ENCODE peak calls at places on chromosomes 1 and 21, in four cellular contexts. A, S, Y and B are unnamed samples.

GRCh38 chr1:158028956-158029355 is 35.5 kb downstream of the KIRREL1 start:
- DNase-seq in Y (peak; percentile 57), S (no peak), A (no peak), B (no peak)

GRCh38 chr1:145983959-145984830 is 12.2 kb downstream of the TXNIP start:
- DNase-seq in S (no peak), A (no peak), Y (no peak), B (no peak)

GRCh38 chr1:151832318-151832984 is 849 bp upstream of the RORC start:
- DNase-seq in Y (peak; percentile 34), A (no peak), S (no peak), B (no peak)

GRCh38 chr21:38487906-38488639 is 10.2 kb downstream of the ERG start:
- DNase-seq in S (no peak), A (no peak), Y (no peak), B (no peak)

GRCh38 chr1:111110197-111110899 is 29.5 kb downstream of the DRAM2 start:
- DNase-seq in A (no peak), S (no peak), Y (no peak), B (no peak)

GRCh38 chr1:8763888-8764287 is 53.6 kb downstream of the RERE start:
- DNase-seq in A (no peak), S (peak; percentile 52), Y (no peak), B (peak; percentile 42)

GRCh38 chr1:198729195-198729863 is 90.5 kb downstream of the PTPRC start:
- DNase-seq in A (no peak), Y (no peak), S (no peak), B (no peak)

GRCh38 chr21:21722736-21723135 is 724.5 kb downstream of the NCAM2 start:
- DNase-seq in A (no peak), S (no peak), Y (no peak), B (no peak)

GRCh38 chr21:36076878-36077658 is 7.2 kb downstream of the CBR1 start:
- DNase-seq in A (no peak), Y (no peak), S (peak; percentile 32), B (no peak)

DNA sequence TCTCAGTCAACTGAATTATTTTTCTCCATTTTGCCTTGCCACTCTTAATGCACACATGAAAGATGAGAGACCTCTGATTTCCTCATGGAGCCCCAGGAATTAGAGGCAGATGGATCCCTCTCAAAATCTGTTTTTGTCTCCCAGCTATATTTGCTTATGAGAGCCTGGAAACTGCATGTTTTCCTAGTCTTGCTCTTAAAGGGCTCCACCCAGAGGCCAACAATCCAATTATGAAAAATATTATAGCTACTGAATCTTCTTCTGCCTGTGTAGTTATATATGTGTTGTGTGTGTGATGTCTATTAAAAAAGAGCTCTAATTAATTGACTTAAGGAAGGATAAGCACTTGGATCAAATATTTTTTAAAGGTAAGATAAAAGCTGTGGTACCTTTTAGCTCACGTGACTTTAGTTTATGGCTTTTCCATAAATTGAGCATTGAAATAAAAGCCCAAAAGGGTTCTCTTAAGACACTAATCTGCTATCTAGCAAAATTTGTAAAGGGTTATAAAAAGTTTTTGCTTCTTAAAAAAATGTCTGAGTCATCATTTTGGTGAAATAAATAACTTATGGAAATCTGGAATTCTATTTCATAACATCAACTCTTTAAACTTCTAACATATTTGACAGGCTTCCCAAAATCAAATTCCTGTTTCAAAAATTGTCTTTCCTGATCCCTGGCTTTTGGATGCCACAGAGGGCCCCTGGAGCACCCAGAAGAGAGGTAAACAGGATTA is 31.2 kb upstream of the TSPEAR start:
- DNase-seq in S (no peak), Y (no peak), A (no peak), B (no peak)
- TF ChIP-seq CTCF in S (no peak), Y (peak; percentile 48), A (peak; percentile 30), B (peak; percentile 25)

DNA sequence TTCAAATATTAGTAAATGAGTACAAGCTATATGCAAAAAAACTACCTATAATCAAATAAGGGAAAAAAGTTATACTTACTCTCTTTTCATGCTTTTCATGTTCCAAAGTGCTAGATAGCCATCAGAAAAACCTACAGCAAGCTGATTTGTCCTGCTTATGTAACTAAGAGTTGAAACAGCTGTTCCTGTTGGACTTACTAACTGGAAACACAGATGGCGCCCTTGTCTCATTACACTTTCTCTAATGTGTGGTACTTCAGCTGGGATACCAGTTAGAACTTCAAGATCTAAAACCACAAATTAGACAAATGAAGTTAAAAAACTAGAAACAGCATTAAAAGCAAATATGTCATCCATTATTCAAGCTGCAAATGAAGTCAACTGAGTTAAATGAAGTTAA is 24.3 kb downstream of the AHCTF1 start:
- DNase-seq in Y (no peak), A (peak; percentile 34), S (no peak), B (no peak)
- TF ChIP-seq CTCF in Y (peak; percentile 51), A (peak; percentile 53), S (peak; percentile 23), B (peak; percentile 43)

GRCh38 chr1:23795676-23796465 is 4.7 kb downstream of the GALE start:
- DNase-seq in S (no peak), Y (no peak), A (no peak), B (no peak)

GRCh38 chr1:23799255-23799569 is 1.3 kb downstream of the GALE start:
- DNase-seq in S (no peak), A (no peak), Y (no peak), B (no peak)

GRCh38 chr1:23797478-23798448 is 2.8 kb downstream of the GALE start:
- DNase-seq in Y (no peak), S (no peak), A (no peak), B (no peak)

GRCh38 chr1:23798662-23799142 is 1.9 kb downstream of the GALE start:
- DNase-seq in Y (no peak), A (no peak), S (no peak), B (peak; percentile 28)

GRCh38 chr1:23796466-23797271 is 3.9 kb downstream of the GALE start:
- DNase-seq in Y (no peak), A (no peak), S (no peak), B (no peak)
- TF ChIP-seq CTCF in Y (no peak), A (no peak), S (no peak), B (no peak)

DNA sequence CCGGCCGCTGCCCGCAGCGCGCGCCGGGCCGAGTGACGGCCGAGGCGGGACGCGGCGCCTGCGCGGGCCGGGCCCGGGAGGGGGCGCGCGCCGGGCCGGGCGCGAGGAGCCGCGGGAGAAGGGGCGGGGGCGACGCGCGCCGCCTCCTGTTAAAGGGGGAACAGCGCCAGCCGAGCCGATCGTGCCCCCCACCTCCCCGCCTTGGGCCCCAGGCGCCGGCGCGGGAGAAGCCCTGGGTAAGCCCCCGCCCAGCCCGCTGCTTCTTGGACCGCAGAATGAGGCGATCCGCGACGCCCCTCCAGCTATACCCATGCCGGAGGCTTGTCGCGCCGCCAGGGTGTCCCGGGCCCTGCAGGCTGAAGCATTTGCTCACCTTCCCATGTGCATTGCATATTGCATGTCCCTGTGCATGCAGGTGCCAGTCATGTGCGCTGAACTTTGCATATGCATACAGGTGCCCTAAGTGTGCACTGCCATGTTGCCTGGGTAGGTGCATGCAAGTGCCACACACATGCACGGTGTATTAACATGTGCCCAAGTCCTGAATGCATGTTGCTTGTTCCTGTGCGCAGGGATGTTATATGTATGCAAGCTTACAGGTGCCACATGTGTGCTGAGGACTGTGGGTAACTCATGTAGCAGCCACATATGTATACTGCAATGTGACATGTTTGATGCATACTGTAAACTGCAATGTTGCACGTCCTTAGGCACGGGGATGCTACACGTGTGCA is at the start of gene ADGRB2:
- DNase-seq in A (no peak), S (peak; percentile 73), Y (no peak), B (peak; percentile 67)
- TF ChIP-seq CTCF in A (peak; percentile 9), S (no peak), Y (peak; percentile 50), B (peak; percentile 8)

DNA sequence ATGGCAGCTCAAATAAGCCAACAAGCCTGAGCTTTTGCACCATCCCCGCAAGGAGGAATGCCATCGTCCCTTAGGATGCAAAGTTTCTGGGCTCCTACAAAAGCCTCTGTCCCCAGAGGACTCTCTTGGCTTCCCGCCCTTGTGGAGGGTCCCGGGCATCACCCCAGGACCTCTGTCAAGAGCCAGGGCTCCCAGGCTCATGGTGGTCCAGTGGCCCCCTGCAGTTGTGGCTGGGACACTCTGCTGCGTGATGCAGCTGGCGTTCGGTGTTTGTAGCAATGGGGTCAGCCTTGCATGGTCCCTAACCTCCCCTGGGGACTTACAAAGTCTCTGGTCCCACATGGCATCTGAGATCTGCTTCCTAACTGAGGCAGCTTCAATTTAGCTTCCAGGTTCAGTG is 104.7 kb downstream of the RIPK4 start:
- DNase-seq in S (no peak), A (no peak), Y (no peak), B (no peak)
- TF ChIP-seq CTCF in S (no peak), A (no peak), Y (no peak), B (no peak)

GRCh38 chr1:24317081-24317480 is 2.1 kb upstream of the GRHL3 start:
- DNase-seq in Y (peak; percentile 95), S (no peak), A (no peak), B (no peak)

GRCh38 chr1:24318238-24318987 is 744 bp upstream of the GRHL3 start:
- DNase-seq in S (no peak), Y (no peak), A (peak; percentile 26), B (no peak)

GRCh38 chr1:24315391-24315790 is 3.8 kb upstream of the GRHL3 start:
- DNase-seq in Y (no peak), S (no peak), A (no peak), B (no peak)

GRCh38 chr1:24318988-24319863 is at the start of gene GRHL3:
- DNase-seq in S (peak; percentile 35), A (no peak), Y (peak; percentile 94), B (peak; percentile 39)

GRCh38 chr1:24316659-24317058 is 2.5 kb upstream of the GRHL3 start:
- DNase-seq in S (no peak), Y (no peak), A (no peak), B (no peak)
- TF ChIP-seq CTCF in S (no peak), Y (no peak), A (no peak), B (no peak)

GRCh38 chr1:109546311-109547109 is 1.9 kb upstream of the GNAI3 start:
- DNase-seq in Y (peak; percentile 94), A (peak; percentile 64), S (peak; percentile 91), B (peak; percentile 95)
- TF ChIP-seq CTCF in Y (peak; percentile 83), A (peak; percentile 90), S (peak; percentile 75), B (peak; percentile 79)

DNA sequence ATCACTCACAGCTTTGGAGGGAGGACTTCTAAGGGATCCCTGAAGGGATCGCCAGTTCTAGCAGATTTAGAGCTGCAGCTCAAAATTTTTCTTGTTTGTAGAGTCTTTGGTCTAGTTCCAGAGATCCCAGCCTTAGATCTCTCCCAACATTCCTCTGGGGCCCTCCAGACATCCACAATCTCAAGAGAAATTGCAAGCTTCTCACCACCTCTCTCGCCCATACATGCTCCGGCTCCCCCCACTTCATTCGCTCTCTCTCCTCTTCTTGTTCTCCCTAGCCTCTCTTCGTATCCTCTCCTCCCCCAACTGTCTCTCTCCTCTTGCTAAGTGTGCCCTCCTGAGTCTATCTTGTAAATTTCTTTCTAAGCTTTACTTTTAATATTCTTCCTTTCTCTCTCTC is 15.1 kb upstream of the TUT4 start:
- DNase-seq in A (no peak), S (no peak), Y (no peak), B (no peak)
- TF ChIP-seq CTCF in A (no peak), S (no peak), Y (no peak), B (no peak)

DNA sequence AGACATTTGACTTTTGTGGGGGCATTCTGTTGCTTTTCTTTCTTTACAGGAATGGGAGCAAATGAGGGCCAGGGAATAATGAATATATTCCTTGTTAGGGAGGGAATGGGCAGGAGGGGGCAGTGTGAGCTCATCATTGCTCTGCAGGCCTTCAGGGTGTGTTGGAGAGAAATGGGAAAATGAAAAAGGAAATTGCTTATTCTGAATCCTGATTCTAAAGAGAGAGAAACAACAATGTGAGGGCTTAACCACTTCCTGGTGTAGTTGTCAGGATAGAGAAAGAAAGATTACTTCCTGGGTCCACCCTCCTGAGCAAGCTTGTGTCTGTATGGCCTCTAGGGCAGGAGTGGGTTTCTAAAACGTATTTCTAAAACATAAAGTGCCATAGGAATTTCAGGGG is 28.3 kb downstream of the VANGL2 start:
- DNase-seq in S (no peak), A (peak; percentile 3), Y (peak; percentile 73), B (peak; percentile 46)
- TF ChIP-seq CTCF in S (peak; percentile 40), A (peak; percentile 62), Y (peak; percentile 22), B (peak; percentile 66)